ENCODE peak calls at places on chromosome 17, in nine cellular contexts. N is heart right ventricle; Y is body of pancreas; X is right lobe of liver; T is CD8-positive, alpha-beta T cell; P is HCT116; U is breast epithelium; W is IMR-90; V is ascending aorta. B is an unnamed sample. For H3K27me3, the result is how much of the 10 kb centered on the place peaks cover.

GRCh38 chr17:77840576-77841160 is 117.8 kb upstream of the TNRC6C start:
- DNase-seq in N (no peak), Y (no peak), X (no peak), T (no peak), P (no peak), U (no peak), W (no peak), V (peak), B (no peak)

GRCh38 chr17:47721725-47722124 is 11.3 kb upstream of the TBX21 start:
- DNase-seq in N (no peak), Y (no peak), X (no peak), T (no peak), P (no peak), U (no peak), W (no peak), V (no peak), B (no peak)

GRCh38 chr17:77210946-77211541 is 70.3 kb downstream of the SEC14L1 start:
- DNase-seq in N (no peak), Y (no peak), X (no peak), T (no peak), P (no peak), U (no peak), W (no peak), V (no peak), B (no peak)

GRCh38 chr17:28506763-28507487 is 777 bp downstream of the FOXN1 start:
- DNase-seq in N (no peak), Y (no peak), X (no peak), T (no peak), P (no peak), U (no peak), W (no peak), V (no peak), B (no peak)

GRCh38 chr17:63082273-63082861 is 116.3 kb downstream of the TANC2 start:
- DNase-seq in N (no peak), Y (no peak), X (no peak), T (no peak), P (peak), U (no peak), W (peak), V (no peak), B (no peak)

GRCh38 chr17:38636054-38636453 is 30.3 kb upstream of the SRCIN1 start:
- DNase-seq in N (no peak), Y (no peak), X (no peak), T (no peak), P (no peak), U (no peak), W (no peak), V (peak), B (no peak)

GRCh38 chr17:60318830-60319229 is 73.1 kb downstream of the USP32 start:
- DNase-seq in N (no peak), Y (no peak), X (no peak), T (no peak), P (no peak), U (no peak), W (no peak), V (no peak), B (no peak)

GRCh38 chr17:732788-733720 is 658 bp downstream of the TLCD3A start:
- DNase-seq in N (peak), Y (peak), X (peak), T (peak), P (no peak), U (no peak), W (peak), V (no peak), B (peak)

GRCh38 chr17:75679706-75680201 is 12.6 kb downstream of the SAP30BP start:
- DNase-seq in N (no peak), Y (no peak), X (peak), T (no peak), P (no peak), U (peak), W (no peak), V (no peak), B (no peak)

GRCh38 chr17:38444151-38444550 is 15.9 kb downstream of the ARHGAP23 start:
- DNase-seq in N (peak), Y (peak), X (peak), T (peak), P (no peak), U (peak), W (peak), V (peak), B (peak)

GRCh38 chr17:27407916-27408846 is 48.1 kb upstream of the KSR1 start:
- DNase-seq in N (no peak), Y (no peak), X (no peak), T (no peak), P (peak), U (no peak), W (peak), V (no peak), B (no peak)

GRCh38 chr17:54892360-54892759 is 8.3 kb upstream of the TOM1L1 start:
- DNase-seq in N (no peak), Y (no peak), X (no peak), T (no peak), P (no peak), U (no peak), W (no peak), V (no peak), B (no peak)

GRCh38 chr17:57441270-57441600 is 184.9 kb downstream of the MSI2 start:
- DNase-seq in N (no peak), Y (no peak), X (no peak), T (no peak), P (no peak), U (no peak), W (no peak), V (no peak), B (no peak)
- H3K27ac ChIP-seq in N (peak), Y (peak), X (no peak), T (peak), P (peak), U (peak), W (peak), V (peak), B (peak)

GRCh38 chr17:72176902-72177660 is 56.3 kb downstream of the SOX9 start:
- DNase-seq in N (no peak), Y (no peak), X (no peak), T (no peak), P (no peak), U (no peak), W (peak), V (no peak), B (no peak)
- TF ChIP-seq CTCF in N (no peak), Y (no peak), X (no peak), T (no peak), P (no peak), U (no peak), W (no peak), V (no peak), B (no peak)

GRCh38 chr17:36000730-36001108 is 634 bp downstream of the CCL15 start:
- DNase-seq in N (no peak), Y (no peak), X (no peak), T (no peak), P (no peak), U (no peak), W (no peak), V (peak), B (no peak)

GRCh38 chr17:36001109-36001735 is at the start of gene CCL15:
- DNase-seq in N (no peak), Y (no peak), X (no peak), T (no peak), P (no peak), U (no peak), W (no peak), V (peak), B (no peak)

GRCh38 chr17:36001862-36002603 is 680 bp upstream of the CCL15 start:
- DNase-seq in N (no peak), Y (peak), X (peak), T (no peak), P (no peak), U (no peak), W (no peak), V (peak), B (no peak)

GRCh38 chr17:36002631-36003030 is 1.3 kb upstream of the CCL15 start:
- DNase-seq in N (no peak), Y (no peak), X (no peak), T (no peak), P (no peak), U (no peak), W (no peak), V (peak), B (no peak)

DNA sequence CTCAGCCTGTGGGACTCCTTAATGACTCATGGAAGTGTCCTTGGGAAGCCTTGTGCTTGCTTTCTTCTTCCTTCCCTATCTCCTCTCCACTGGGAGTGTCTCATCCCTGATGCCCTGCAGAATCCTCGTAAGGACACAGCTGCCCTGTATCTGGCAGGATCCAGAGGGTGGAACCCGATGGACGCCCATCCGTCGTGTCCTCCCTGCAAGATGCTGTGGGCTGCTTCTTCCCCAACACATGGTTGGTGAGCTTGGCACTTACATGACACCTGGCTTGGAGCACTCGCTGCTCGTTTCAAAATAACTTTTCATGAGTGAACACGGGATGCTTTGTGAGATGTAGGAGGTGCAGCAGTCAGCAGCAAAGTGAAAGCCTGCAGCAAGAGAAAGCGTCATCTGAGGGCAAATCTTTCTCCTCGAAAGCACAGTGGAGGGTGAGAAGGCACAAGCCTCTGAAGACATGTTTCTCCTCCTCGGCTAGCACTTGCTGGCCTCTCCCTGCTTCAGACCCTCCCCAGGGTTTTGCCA is 3.3 kb downstream of the CCL15 start:
- DNase-seq in N (no peak), Y (no peak), X (no peak), T (no peak), P (no peak), U (no peak), W (no peak), V (peak), B (no peak)
- H3K27me3 ChIP-seq in N (under half), Y (under half), X (under half), T (under half), P (under half), U (under half), W (under half), V (under half), B (under half)

DNA sequence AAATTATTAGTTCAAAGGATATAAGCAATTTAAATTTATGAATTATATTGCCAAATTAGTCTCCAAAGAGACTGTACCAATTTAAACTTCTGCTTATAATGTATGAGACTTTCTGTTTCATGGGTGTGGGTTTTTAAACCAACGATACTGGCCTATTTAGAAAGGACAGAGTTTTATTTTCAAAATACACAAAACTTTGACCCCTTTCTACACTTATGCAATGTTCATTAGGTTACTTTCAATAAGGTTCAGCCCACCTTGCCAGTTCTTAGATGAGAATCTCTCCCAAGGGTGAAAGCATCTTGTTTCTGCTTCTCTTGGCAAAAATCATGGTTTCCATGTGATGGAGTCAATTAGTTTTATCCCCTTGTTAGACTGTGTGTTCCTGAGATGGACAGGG is 84.7 kb downstream of the MYO1D start:
- DNase-seq in N (no peak), Y (no peak), X (no peak), T (no peak), P (no peak), U (no peak), W (no peak), V (no peak), B (no peak)
- H3K27ac ChIP-seq in N (no peak), Y (no peak), X (peak), T (no peak), P (no peak), U (no peak), W (no peak), V (no peak), B (no peak)

GRCh38 chr17:81702934-81703746 is at the start of gene MRPL12:
- DNase-seq in N (peak), Y (peak), X (peak), T (peak), P (peak), U (peak), W (peak), V (peak), B (peak)
- TF ChIP-seq CTCF in N (peak), Y (peak), X (peak), T (no peak), P (no peak), U (peak), W (no peak), V (peak), B (peak)

GRCh38 chr17:34368455-34369195 is 5.6 kb upstream of the CCL1 start:
- DNase-seq in N (no peak), Y (no peak), X (peak), T (no peak), P (no peak), U (no peak), W (no peak), V (no peak), B (no peak)

GRCh38 chr17:34370376-34370996 is 7.5 kb upstream of the CCL1 start:
- DNase-seq in N (no peak), Y (no peak), X (no peak), T (no peak), P (no peak), U (no peak), W (no peak), V (no peak), B (no peak)

GRCh38 chr17:34367486-34368270 is 4.6 kb upstream of the CCL1 start:
- DNase-seq in N (no peak), Y (no peak), X (no peak), T (no peak), P (no peak), U (no peak), W (no peak), V (no peak), B (no peak)

GRCh38 chr17:34369571-34369970 is 6.5 kb upstream of the CCL1 start:
- DNase-seq in N (no peak), Y (no peak), X (no peak), T (no peak), P (no peak), U (no peak), W (no peak), V (no peak), B (no peak)

DNA sequence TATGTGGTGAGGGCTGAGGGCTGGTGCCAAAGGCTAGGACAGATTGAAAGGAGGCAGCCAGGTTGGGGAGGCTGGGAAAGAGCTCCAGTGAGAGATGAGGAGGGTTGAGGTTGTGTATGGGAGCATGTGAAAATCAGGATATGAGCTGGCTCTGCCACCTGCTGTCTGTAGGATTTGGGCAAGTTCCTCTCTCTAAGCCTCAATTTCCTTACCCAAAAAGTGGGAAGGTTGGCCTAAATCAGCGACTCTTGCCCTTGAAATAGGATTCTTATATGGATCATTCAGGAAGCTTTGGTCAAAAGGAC is 6.1 kb upstream of the CCL1 start:
- DNase-seq in N (no peak), Y (no peak), X (no peak), T (no peak), P (no peak), U (no peak), W (no peak), V (no peak), B (no peak)
- H3K27me3 ChIP-seq in N (under half), Y (under half), X (under half), T (under half), P (under half), U (under half), W (under half), V (under half), B (under half)

DNA sequence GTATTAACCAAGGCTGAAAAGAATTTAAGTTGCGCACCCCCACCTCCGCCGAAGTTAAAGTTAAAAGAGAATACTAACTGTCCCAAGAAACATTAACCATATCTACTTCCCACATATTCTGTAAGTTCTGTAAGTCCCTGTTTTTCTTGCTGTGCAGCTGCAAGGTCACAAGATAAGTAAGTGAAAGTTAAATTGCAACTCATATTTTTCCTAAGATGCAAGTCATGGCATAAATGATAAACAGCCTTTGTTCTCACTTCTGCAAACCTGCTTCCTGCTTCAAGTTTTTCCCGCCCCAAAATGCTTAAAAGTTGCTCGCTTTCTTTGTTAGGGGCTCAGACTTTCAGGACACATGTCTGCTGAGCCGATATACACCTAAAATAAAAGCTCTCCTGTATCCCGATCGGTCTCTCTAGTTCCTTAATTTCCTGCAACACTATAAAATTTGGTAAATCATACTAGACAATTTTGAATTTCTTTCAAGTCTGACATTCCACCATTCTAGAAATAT is 32.6 kb upstream of the ABCA9 start:
- DNase-seq in N (no peak), Y (peak), X (no peak), T (no peak), P (no peak), U (no peak), W (no peak), V (no peak), B (no peak)
- H3K27ac ChIP-seq in N (no peak), Y (peak), X (no peak), T (no peak), P (no peak), U (no peak), W (no peak), V (no peak), B (no peak)

DNA sequence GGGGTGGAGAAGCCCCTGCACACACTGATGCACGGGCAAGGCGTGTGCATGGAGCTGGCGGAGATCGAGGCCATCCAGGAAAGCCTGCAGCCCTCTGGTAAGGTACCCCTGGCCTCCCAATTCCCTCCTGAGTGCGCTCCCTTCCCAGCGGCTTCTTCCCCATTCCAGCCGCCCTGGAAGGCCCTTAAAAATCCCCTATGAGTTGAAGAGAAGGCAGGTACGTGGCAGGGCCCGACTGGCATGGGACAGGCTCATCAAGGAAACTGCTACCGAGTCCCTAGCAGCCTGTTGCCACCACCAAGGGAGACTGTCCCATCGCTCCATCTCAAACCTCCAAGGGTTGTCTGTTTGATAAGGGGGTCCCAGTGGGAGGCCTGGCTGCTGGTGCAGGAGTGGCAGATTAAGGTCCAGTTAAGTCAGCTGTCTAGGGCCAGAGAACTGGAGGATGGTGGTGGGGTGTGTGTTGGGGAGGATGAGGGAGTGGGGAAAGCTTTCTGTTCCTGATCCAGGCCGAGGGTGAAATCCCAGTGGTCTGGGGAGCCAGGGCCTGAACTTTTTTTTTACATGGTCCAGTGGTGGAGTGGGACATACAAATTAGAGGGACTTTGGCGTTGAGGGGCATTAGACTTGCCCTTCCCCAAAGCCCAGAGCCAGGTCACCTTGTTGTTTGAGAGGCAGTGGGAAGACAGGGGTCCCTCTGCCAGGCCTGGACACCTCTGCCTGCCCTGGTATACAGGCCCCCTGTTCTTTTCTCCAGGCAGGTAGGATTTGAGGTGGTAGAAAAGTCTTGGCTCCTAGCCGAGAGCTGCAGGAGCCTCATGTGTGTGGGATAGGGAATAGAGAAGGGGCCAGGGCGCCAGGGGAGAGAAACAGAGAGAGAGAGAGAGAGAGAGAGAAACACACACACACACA is 994 bp downstream of the IGFBP4 start:
- DNase-seq in N (no peak), Y (no peak), X (no peak), T (no peak), P (no peak), U (no peak), W (peak), V (no peak), B (no peak)
- TF ChIP-seq CTCF in N (no peak), Y (no peak), X (peak), T (no peak), P (no peak), U (no peak), W (no peak), V (no peak), B (no peak)